ENCODE peak calls at places on chromosomes 1 and 21, in eight cellular contexts. Y is mammary epithelial cell, S is brain microvascular endothelial cell, Z is AG04450, N is stomach, J is fibroblast of lung, B is AG10803, H is fibroblast of mammary gland. X is an unnamed sample.

GRCh38 chr21:38817371-38818335 is 11.9 kb downstream of the ETS2 start:
- DNase-seq in N (no peak), J (peak), S (peak), B (peak), H (peak), Z (no peak), Y (peak), X (peak)

GRCh38 chr1:193700710-193701355 is 514.4 kb upstream of the B3GALT2 start:
- DNase-seq in Z (no peak), S (peak), B (no peak), Y (peak), H (peak), N (no peak), J (peak), X (no peak)

GRCh38 chr1:236141447-236142357 is 637 bp upstream of the GPR137B start:
- DNase-seq in B (peak), Y (peak), J (peak), H (peak), S (peak), N (peak), Z (no peak), X (peak)

GRCh38 chr1:45306319-45306718 is 20.4 kb upstream of the HPDL start:
- DNase-seq in J (no peak), Y (peak), Z (no peak), B (peak), S (peak), H (peak), N (no peak), X (peak)

GRCh38 chr1:65471213-65471833 is 50.9 kb downstream of the LEPR start:
- DNase-seq in Z (no peak), H (no peak), B (no peak), N (no peak), Y (no peak), S (no peak), J (no peak), X (no peak)

GRCh38 chr1:115666702-115667101 is 24.9 kb downstream of the VANGL1 start:
- DNase-seq in Y (no peak), B (no peak), J (no peak), N (peak), H (no peak), S (no peak), Z (no peak), X (no peak)

GRCh38 chr1:241229711-241230110 is 127.3 kb downstream of the RGS7 start:
- DNase-seq in B (no peak), J (no peak), H (no peak), Y (no peak), Z (no peak), S (no peak), N (no peak), X (no peak)

GRCh38 chr1:52028328-52028727 is 5.3 kb downstream of the KTI12 start:
- DNase-seq in H (no peak), B (no peak), S (no peak), N (no peak), Y (no peak), Z (no peak), J (no peak), X (no peak)

GRCh38 chr1:198660341-198661056 is 21.7 kb downstream of the PTPRC start:
- DNase-seq in H (no peak), Z (no peak), B (no peak), J (no peak), S (no peak), Y (no peak), N (no peak), X (no peak)

GRCh38 chr1:243731301-243731891 is 118.6 kb downstream of the AKT3 start:
- DNase-seq in S (peak), B (no peak), Y (no peak), N (peak), H (no peak), Z (no peak), J (peak), X (no peak)

GRCh38 chr21:45986316-45987051 is 4.9 kb downstream of the COL6A1 start:
- DNase-seq in J (no peak), H (no peak), Z (no peak), N (no peak), B (no peak), S (no peak), Y (no peak), X (no peak)

GRCh38 chr21:45989355-45990048 is 7.9 kb downstream of the COL6A1 start:
- DNase-seq in S (no peak), H (no peak), Z (no peak), Y (no peak), J (no peak), B (no peak), N (peak), X (no peak)

GRCh38 chr21:45987121-45987711 is 5.6 kb downstream of the COL6A1 start:
- DNase-seq in S (no peak), B (no peak), H (no peak), N (no peak), Z (no peak), Y (no peak), J (no peak), X (no peak)

GRCh38 chr21:45990049-45990711 is 8.6 kb downstream of the COL6A1 start:
- DNase-seq in J (no peak), S (no peak), H (no peak), Z (no peak), Y (no peak), B (no peak), N (no peak), X (no peak)

DNA sequence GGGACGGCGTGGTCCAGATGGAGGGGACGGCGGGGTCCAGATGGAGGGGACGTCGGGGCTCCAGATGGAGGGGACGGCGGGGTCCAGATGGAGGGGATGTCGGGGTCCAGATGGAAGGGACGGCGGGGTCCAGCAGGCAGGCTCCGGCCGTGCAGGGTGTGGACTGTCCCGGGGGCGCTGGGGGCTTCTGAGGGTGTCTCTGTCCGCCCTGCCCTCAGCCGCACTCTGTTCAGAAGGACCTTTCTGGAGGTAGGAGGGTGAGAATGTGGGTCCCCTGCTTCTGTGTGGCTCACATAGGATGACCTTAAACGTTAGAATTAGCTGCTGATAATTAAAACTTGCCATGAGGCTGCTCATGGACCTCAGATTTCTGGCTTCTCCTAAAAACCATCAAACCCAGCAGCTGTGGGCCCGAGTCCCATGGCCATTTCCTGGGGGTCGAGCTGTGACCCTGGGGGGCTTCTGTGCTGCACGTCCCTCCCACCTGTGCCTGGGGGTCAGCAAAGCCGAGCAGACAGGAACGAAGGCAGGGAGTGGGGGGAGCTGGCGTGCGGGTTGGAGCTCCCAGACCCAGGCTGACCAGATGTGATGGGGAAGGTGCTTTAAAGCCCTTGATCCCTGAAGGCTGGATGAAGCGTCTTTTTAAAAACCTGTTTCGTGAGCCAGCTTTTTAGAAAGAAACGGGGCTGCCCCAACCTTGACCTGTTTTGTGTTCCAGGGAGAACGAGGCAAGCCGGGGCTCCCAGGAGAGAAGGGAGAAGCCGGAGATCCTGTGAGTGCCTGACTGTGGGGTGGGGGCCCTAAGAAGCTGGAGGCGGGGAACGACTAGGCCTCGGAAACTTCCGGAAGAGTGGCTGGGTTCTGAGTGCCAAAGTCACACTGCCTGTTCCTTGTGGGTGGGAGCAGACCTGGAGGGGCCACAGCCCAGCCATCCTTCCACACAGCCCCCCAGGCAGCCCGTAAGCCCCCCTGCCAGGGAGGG is 7.1 kb downstream of the COL6A1 start:
- DNase-seq in Y (no peak), H (no peak), S (no peak), J (no peak), Z (no peak), N (no peak), B (no peak), X (no peak)
- H3K4me3 ChIP-seq in Y (no peak), H (no peak), S (no peak), J (no peak), Z (no peak), N (no peak), B (peak), X (no peak)

GRCh38 chr21:46347791-46348381 is 23.9 kb downstream of the PCNT start:
- DNase-seq in J (peak), H (peak), N (no peak), S (no peak), Y (no peak), B (no peak), Z (no peak), X (peak)
- TF ChIP-seq CTCF in J (peak), H (peak), N (no peak), S (peak), Y (no peak), B (no peak), Z (no peak), X (no peak)

GRCh38 chr1:27869719-27870085 is 2.6 kb upstream of the THEMIS2 start:
- DNase-seq in B (no peak), Z (no peak), N (no peak), Y (no peak), H (no peak), S (no peak), J (no peak), X (no peak)
- H3K4me3 ChIP-seq in B (no peak), Z (no peak), N (no peak), Y (no peak), H (no peak), S (no peak), J (no peak), X (no peak)

DNA sequence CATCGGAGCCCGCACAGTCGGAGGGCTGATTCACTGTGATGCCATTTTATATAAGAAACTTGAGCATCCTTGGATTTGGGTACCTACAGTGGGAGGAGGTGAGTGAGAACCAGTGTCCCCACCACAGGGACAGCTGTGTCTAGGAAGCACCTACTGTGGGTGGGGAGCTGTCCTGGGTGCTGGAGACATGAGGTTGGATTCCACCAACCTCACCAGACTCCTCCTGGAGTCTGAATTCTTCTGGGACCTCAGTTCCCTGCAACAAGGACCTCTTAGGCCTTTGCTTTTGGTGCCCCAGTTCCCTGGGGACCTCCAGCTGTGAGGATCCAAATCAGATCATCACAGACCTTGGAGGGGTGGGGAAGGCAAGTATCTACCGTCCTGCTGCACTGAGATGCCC is 188.8 kb downstream of the PRDM16 start:
- DNase-seq in B (no peak), J (no peak), S (no peak), H (no peak), N (no peak), Z (no peak), Y (no peak), X (no peak)
- TF ChIP-seq CTCF in B (no peak), J (no peak), S (no peak), H (no peak), N (no peak), Z (no peak), Y (no peak), X (no peak)

DNA sequence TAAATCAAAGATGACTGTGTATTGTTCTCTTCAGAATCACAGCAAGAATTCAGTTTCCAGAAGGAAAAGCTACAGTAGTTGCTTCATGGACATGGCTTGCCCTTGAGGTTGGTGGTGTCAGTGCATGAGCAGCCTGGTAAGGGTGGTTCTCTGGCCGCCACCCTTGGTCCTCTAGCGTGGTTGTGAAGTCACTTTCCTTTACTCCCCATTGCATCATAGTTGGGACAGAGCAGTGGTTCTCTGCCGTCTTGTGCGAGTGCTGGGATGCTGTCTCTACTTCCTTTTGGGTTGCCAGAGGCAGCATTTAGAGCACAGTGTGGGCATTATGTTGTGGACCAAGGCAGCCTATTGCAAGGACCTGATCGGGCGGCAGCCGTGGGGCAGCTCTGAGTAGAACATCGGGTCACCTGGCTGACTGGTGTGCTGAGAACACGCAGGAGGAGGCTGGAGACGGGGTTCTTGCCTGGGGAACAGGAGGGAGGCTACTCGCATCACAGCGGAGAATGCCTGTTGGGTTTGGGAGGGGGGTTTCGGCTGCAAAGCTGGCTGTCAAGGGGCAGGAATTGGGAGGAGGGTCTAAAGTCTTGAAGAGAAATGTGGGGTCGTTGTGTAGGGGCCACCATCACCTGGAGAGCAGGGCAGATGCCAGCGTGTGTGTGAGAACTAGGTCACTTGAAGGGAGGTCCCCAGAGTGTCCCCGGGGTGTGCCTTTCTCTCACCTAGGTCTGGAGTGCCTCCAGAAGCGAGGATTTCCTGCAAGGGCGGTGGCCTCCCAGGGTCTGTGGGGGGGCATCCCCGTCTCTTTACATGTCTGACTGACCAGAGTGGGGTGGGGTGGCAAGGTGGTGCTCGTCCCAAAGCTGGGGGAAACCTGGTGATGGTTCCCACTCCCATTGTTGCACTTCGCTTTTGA is 6.3 kb downstream of the ARF1 start:
- DNase-seq in S (no peak), Z (no peak), J (peak), Y (no peak), N (peak), B (peak), H (no peak), X (no peak)
- H3K4me3 ChIP-seq in S (no peak), Z (no peak), J (no peak), Y (no peak), N (no peak), B (no peak), H (no peak), X (no peak)

X was measured in foreskin fibroblast.